ENCODE peak calls at places on chromosomes 13 and 19, in nine cellular contexts. One of them, this sample, is unnamed.

GRCh38 chr13:108962652-108963051 is 333.2 kb downstream of the MYO16 start:
- DNase-seq in stomach: no peak
- DNase-seq in SK-N-SH: peak; percentile 37
- DNase-seq in H1: no peak
- DNase-seq in endothelial cell of umbilical vein: peak; percentile 15
- DNase-seq in sigmoid colon: no peak
- DNase-seq in spleen: no peak
- DNase-seq in HCT116: no peak
- DNase-seq in GM23338: no peak
- DNase-seq in this sample: no peak

GRCh38 chr19:40229926-40230417 is 3.5 kb upstream of the CCNP start:
- DNase-seq in stomach: no peak
- DNase-seq in SK-N-SH: no peak
- DNase-seq in sigmoid colon: no peak
- DNase-seq in spleen: no peak
- DNase-seq in endothelial cell of umbilical vein: no peak
- DNase-seq in GM23338: no peak
- DNase-seq in HCT116: no peak
- DNase-seq in H1: no peak
- DNase-seq in this sample: no peak

GRCh38 chr19:29245221-29245620 is 32.3 kb upstream of the UQCRFS1 start:
- DNase-seq in spleen: no peak
- DNase-seq in GM23338: no peak
- DNase-seq in SK-N-SH: no peak
- DNase-seq in endothelial cell of umbilical vein: no peak
- DNase-seq in H1: no peak
- DNase-seq in HCT116: no peak
- DNase-seq in sigmoid colon: no peak
- DNase-seq in stomach: no peak
- DNase-seq in this sample: no peak

GRCh38 chr19:982567-983170 is 1.5 kb upstream of the WDR18 start:
- DNase-seq in HCT116: no peak
- DNase-seq in stomach: peak; percentile 79
- DNase-seq in SK-N-SH: peak; percentile 98
- DNase-seq in H1: peak; percentile 50
- DNase-seq in spleen: peak; percentile 95
- DNase-seq in GM23338: peak; percentile 83
- DNase-seq in endothelial cell of umbilical vein: peak; percentile 53
- DNase-seq in sigmoid colon: peak; percentile 80
- DNase-seq in this sample: peak; percentile 48

GRCh38 chr19:33332248-33332647 is 29.9 kb upstream of the CEBPA start:
- DNase-seq in HCT116: no peak
- DNase-seq in spleen: peak; percentile 74
- DNase-seq in endothelial cell of umbilical vein: no peak
- DNase-seq in GM23338: no peak
- DNase-seq in H1: no peak
- DNase-seq in stomach: no peak
- DNase-seq in SK-N-SH: no peak
- DNase-seq in sigmoid colon: no peak
- DNase-seq in this sample: no peak

GRCh38 chr13:48866204-48866603 is 109.5 kb upstream of the FNDC3A start:
- DNase-seq in endothelial cell of umbilical vein: no peak
- DNase-seq in H1: no peak
- DNase-seq in GM23338: no peak
- DNase-seq in spleen: no peak
- DNase-seq in SK-N-SH: peak; percentile 7
- DNase-seq in HCT116: no peak
- DNase-seq in sigmoid colon: no peak
- DNase-seq in stomach: no peak
- DNase-seq in this sample: no peak

GRCh38 chr13:40348096-40348679 is 318.3 kb downstream of the FOXO1 start:
- DNase-seq in H1: no peak
- DNase-seq in spleen: no peak
- DNase-seq in HCT116: no peak
- DNase-seq in GM23338: no peak
- DNase-seq in endothelial cell of umbilical vein: no peak
- DNase-seq in SK-N-SH: no peak
- DNase-seq in sigmoid colon: no peak
- DNase-seq in stomach: no peak
- DNase-seq in this sample: no peak

GRCh38 chr19:45075215-45076028 is 856 bp downstream of the ZNF296 start:
- DNase-seq in spleen: peak; percentile 98
- DNase-seq in sigmoid colon: peak; percentile 78
- DNase-seq in H1: no peak
- DNase-seq in endothelial cell of umbilical vein: peak; percentile 10
- DNase-seq in HCT116: peak; percentile 54
- DNase-seq in SK-N-SH: no peak
- DNase-seq in stomach: peak; percentile 88
- DNase-seq in GM23338: peak; percentile 88
- DNase-seq in this sample: peak; percentile 69

GRCh38 chr19:40763963-40764362 is 11.4 kb upstream of the MIA start:
- DNase-seq in H1: no peak
- DNase-seq in GM23338: no peak
- DNase-seq in stomach: no peak
- DNase-seq in endothelial cell of umbilical vein: no peak
- DNase-seq in spleen: no peak
- DNase-seq in HCT116: no peak
- DNase-seq in sigmoid colon: no peak
- DNase-seq in SK-N-SH: no peak
- DNase-seq in this sample: no peak

GRCh38 chr19:46924874-46925547 is 64.2 kb downstream of the ARHGAP35 start:
- DNase-seq in sigmoid colon: no peak
- DNase-seq in stomach: no peak
- DNase-seq in GM23338: no peak
- DNase-seq in SK-N-SH: no peak
- DNase-seq in endothelial cell of umbilical vein: peak; percentile 74
- DNase-seq in HCT116: no peak
- DNase-seq in spleen: no peak
- DNase-seq in H1: no peak
- DNase-seq in this sample: peak; percentile 58

GRCh38 chr13:45257638-45258338 is 56.9 kb upstream of the KCTD4 start:
- DNase-seq in endothelial cell of umbilical vein: no peak
- DNase-seq in HCT116: no peak
- DNase-seq in GM23338: no peak
- DNase-seq in H1: no peak
- DNase-seq in stomach: no peak
- DNase-seq in sigmoid colon: no peak
- DNase-seq in SK-N-SH: no peak
- DNase-seq in spleen: no peak
- DNase-seq in this sample: no peak

GRCh38 chr13:87999791-88000190 is 328.6 kb downstream of the SLITRK5 start:
- DNase-seq in spleen: no peak
- DNase-seq in stomach: no peak
- DNase-seq in GM23338: peak; percentile 18
- DNase-seq in HCT116: no peak
- DNase-seq in SK-N-SH: no peak
- DNase-seq in sigmoid colon: no peak
- DNase-seq in H1: no peak
- DNase-seq in endothelial cell of umbilical vein: no peak
- DNase-seq in this sample: no peak

DNA sequence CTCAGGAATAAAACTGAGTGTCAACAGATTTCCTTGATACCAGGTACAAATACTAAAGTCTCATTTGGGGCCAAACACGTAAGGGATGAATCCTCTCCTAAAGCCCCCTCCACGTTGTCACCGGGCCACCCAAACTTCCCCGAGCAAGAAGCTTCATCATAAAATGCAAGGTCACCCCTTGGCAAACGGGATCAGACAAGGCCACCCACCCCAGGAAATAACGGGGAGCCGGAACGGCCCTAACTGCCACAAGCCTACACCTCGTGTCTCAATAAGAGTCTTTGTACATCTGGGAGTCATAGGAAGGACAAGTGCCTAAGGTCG is 717 bp downstream of the EEF2 start:
- DNase-seq in stomach: no peak
- DNase-seq in sigmoid colon: no peak
- DNase-seq in endothelial cell of umbilical vein: no peak
- DNase-seq in HCT116: no peak
- DNase-seq in SK-N-SH: no peak
- DNase-seq in spleen: no peak
- DNase-seq in H1: no peak
- DNase-seq in GM23338: no peak
- DNase-seq in this sample: no peak
- H3K27ac ChIP-seq in stomach: peak overlapping the region; percentile 98
- H3K27ac ChIP-seq in sigmoid colon: peak overlapping the region; percentile 92
- H3K27ac ChIP-seq in endothelial cell of umbilical vein: peak overlapping the region; percentile 90
- H3K27ac ChIP-seq in HCT116: peak overlapping the region; percentile 98
- H3K27ac ChIP-seq in SK-N-SH: peak overlapping the region; percentile 90
- H3K27ac ChIP-seq in spleen: peak overlapping the region; percentile 94
- H3K27ac ChIP-seq in H1: peak overlapping the region; percentile 84
- H3K27ac ChIP-seq in GM23338: peak overlapping the region; percentile 95
- H3K27ac ChIP-seq in this sample: peak overlapping the region; percentile 98

GRCh38 chr19:49111218-49111998 is 2.8 kb upstream of the LIN7B start:
- DNase-seq in GM23338: no peak
- DNase-seq in endothelial cell of umbilical vein: no peak
- DNase-seq in HCT116: no peak
- DNase-seq in sigmoid colon: no peak
- DNase-seq in SK-N-SH: no peak
- DNase-seq in spleen: no peak
- DNase-seq in H1: no peak
- DNase-seq in stomach: no peak
- DNase-seq in this sample: no peak

GRCh38 chr19:49110567-49110966 is 3.6 kb upstream of the LIN7B start:
- DNase-seq in spleen: no peak
- DNase-seq in HCT116: no peak
- DNase-seq in stomach: no peak
- DNase-seq in endothelial cell of umbilical vein: no peak
- DNase-seq in sigmoid colon: no peak
- DNase-seq in SK-N-SH: no peak
- DNase-seq in GM23338: no peak
- DNase-seq in H1: no peak
- DNase-seq in this sample: no peak

GRCh38 chr19:49116544-49116943 is 2.4 kb downstream of the LIN7B start:
- DNase-seq in sigmoid colon: no peak
- DNase-seq in SK-N-SH: no peak
- DNase-seq in H1: no peak
- DNase-seq in endothelial cell of umbilical vein: no peak
- DNase-seq in spleen: no peak
- DNase-seq in HCT116: no peak
- DNase-seq in GM23338: no peak
- DNase-seq in stomach: peak; percentile 40
- DNase-seq in this sample: no peak

GRCh38 chr19:49114630-49115363 is 627 bp downstream of the LIN7B start:
- DNase-seq in spleen: peak; percentile 88
- DNase-seq in stomach: peak; percentile 65
- DNase-seq in GM23338: peak; percentile 88
- DNase-seq in H1: no peak
- DNase-seq in endothelial cell of umbilical vein: peak; percentile 39
- DNase-seq in sigmoid colon: peak; percentile 83
- DNase-seq in SK-N-SH: peak; percentile 72
- DNase-seq in HCT116: no peak
- DNase-seq in this sample: no peak

DNA sequence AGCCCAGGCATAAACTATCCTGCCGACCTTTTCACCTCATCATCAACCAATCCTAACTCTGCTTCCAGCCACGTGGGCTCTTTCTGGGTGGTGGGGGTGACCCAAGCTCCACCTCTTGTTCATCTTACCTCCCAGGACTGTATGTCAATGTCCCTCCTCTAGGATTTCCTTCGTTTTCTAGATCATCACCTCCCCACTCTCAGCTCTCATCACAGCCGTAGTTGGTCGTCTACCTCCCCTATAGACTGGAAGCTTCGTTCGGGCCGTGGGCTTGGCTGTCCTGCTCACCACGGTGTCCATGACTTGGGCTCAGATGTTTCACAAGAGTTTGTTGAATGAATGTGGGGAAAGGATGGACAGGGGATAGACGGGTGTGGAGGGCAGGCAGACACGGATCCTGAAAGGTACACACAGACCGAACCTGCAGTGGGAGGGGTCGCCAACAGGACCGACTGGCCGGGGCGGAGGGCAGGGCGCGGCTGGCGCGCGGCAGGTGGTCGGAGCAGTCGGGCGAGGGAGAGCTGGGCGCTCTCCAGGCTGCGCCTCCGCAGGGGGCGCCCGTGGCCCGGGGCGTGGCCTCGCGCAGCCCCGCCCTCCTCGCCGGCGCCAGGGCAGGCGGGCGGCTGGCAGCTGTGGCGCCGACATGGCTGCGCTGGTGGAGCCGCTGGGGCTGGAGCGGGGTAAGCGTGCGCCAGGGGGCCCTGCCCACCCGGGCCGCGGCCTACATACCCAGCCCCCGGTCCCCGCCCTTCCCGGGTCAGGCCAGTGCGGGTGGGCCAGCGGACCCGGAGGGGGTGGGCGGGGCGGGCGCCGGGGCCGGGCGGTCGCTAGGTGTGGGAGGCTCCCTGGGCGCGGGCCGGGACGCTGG is at the start of gene LIN7B:
- DNase-seq in stomach: peak; percentile 77
- DNase-seq in HCT116: peak; percentile 52
- DNase-seq in SK-N-SH: peak; percentile 97
- DNase-seq in spleen: peak; percentile 93
- DNase-seq in sigmoid colon: peak; percentile 75
- DNase-seq in endothelial cell of umbilical vein: peak; percentile 74
- DNase-seq in H1: no peak
- DNase-seq in GM23338: peak; percentile 84
- DNase-seq in this sample: no peak
- TF ChIP-seq POLR2AphosphoS5 in stomach: no peak
- TF ChIP-seq POLR2AphosphoS5 in HCT116: peak; percentile 76
- TF ChIP-seq POLR2AphosphoS5 in SK-N-SH: no peak
- TF ChIP-seq POLR2AphosphoS5 in spleen: peak; percentile 44
- TF ChIP-seq POLR2AphosphoS5 in sigmoid colon: no peak
- TF ChIP-seq POLR2AphosphoS5 in endothelial cell of umbilical vein: peak; percentile 43
- TF ChIP-seq POLR2AphosphoS5 in H1: no peak
- TF ChIP-seq POLR2AphosphoS5 in GM23338: no peak
- TF ChIP-seq POLR2AphosphoS5 in this sample: no peak

DNA sequence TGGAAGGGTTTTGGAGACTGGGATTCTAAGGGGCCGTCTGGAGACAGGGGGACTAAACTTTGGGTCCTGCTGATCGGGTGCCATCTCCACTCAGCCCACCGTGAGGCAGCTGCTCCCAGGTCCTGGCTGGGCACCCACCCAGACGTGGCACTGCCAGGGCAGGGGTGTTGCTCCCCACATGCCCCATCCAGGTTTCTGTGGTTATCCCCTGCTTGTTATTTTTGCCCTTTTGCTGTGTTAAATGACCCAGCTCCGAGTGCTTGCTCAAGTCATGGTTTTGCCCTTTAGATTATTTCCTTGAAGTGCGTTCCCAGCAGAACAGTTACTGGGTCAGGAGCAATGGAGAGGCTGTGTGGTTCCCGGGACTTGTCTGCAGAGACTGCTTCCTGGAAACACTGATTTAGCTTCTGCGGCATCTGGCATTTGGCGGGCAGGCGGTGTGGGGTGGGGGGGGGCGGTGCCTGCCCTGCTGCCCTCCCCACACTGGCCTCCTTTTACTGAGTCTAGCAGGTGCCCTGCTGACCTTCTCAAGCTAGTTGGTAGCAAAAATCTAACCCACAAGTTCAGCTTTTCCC is 1.9 kb downstream of the RAB11B start:
- DNase-seq in sigmoid colon: peak; percentile 83
- DNase-seq in H1: no peak
- DNase-seq in GM23338: no peak
- DNase-seq in stomach: peak; percentile 81
- DNase-seq in endothelial cell of umbilical vein: peak; percentile 63
- DNase-seq in SK-N-SH: peak; percentile 57
- DNase-seq in spleen: no peak
- DNase-seq in HCT116: no peak
- DNase-seq in this sample: no peak
- H3K27ac ChIP-seq in sigmoid colon: peak overlapping the region; percentile 99
- H3K27ac ChIP-seq in H1: no peak overlapping the region
- H3K27ac ChIP-seq in GM23338: no peak overlapping the region
- H3K27ac ChIP-seq in stomach: peak overlapping the region; percentile 100
- H3K27ac ChIP-seq in endothelial cell of umbilical vein: peak overlapping the region; percentile 35
- H3K27ac ChIP-seq in SK-N-SH: peak overlapping the region; percentile 80
- H3K27ac ChIP-seq in spleen: peak overlapping the region; percentile 100
- H3K27ac ChIP-seq in HCT116: no peak overlapping the region
- H3K27ac ChIP-seq in this sample: peak overlapping the region; percentile 100

GRCh38 chr13:21069561-21070004 is 8.2 kb upstream of the LATS2 start:
- DNase-seq in GM23338: no peak
- DNase-seq in spleen: no peak
- DNase-seq in sigmoid colon: peak; percentile 79
- DNase-seq in stomach: no peak
- DNase-seq in HCT116: no peak
- DNase-seq in SK-N-SH: no peak
- DNase-seq in H1: no peak
- DNase-seq in endothelial cell of umbilical vein: no peak
- DNase-seq in this sample: no peak
- TF ChIP-seq POLR2AphosphoS5 in GM23338: no peak
- TF ChIP-seq POLR2AphosphoS5 in spleen: no peak
- TF ChIP-seq POLR2AphosphoS5 in sigmoid colon: peak; percentile 87
- TF ChIP-seq POLR2AphosphoS5 in stomach: peak; percentile 17
- TF ChIP-seq POLR2AphosphoS5 in HCT116: no peak
- TF ChIP-seq POLR2AphosphoS5 in SK-N-SH: peak; percentile 76
- TF ChIP-seq POLR2AphosphoS5 in H1: no peak
- TF ChIP-seq POLR2AphosphoS5 in endothelial cell of umbilical vein: no peak
- TF ChIP-seq POLR2AphosphoS5 in this sample: peak; percentile 18

This sample was measured in breast epithelium.